ENCODE peak calls at places on chromosome 5, in four cellular contexts. F, L, Y and P are unnamed samples.

GRCh38 chr5:32083981-32084430 is 90.1 kb downstream of the GOLPH3 start:
- DNase-seq in L (no peak), Y (no peak), F (peak), P (no peak)

GRCh38 chr5:171632618-171633017 is 153.0 kb upstream of the SMIM23 start:
- DNase-seq in Y (no peak), F (no peak), L (no peak), P (no peak)

GRCh38 chr5:67233075-67233474 is 36.5 kb upstream of the CD180 start:
- DNase-seq in L (no peak), Y (no peak), F (no peak), P (no peak)

GRCh38 chr5:145980257-145980656 is 43.9 kb downstream of the SH3RF2 start:
- DNase-seq in Y (no peak), L (no peak), F (no peak), P (no peak)

GRCh38 chr5:36576721-36577120 is 29.7 kb upstream of the SLC1A3 start:
- DNase-seq in F (no peak), Y (no peak), L (no peak), P (no peak)

GRCh38 chr5:170449232-170449631 is 54.6 kb upstream of the KCNIP1 start:
- DNase-seq in F (no peak), Y (no peak), L (no peak), P (no peak)

GRCh38 chr5:57745029-57745428 is 262.4 kb upstream of the ACTBL2 start:
- DNase-seq in F (no peak), L (no peak), Y (no peak), P (no peak)

GRCh38 chr5:115296130-115296997 is at the start of gene CCDC112:
- DNase-seq in L (peak), Y (peak), F (peak), P (peak)

GRCh38 chr5:136001531-136001930 is 27.3 kb upstream of the TGFBI start:
- DNase-seq in Y (no peak), F (no peak), L (no peak), P (no peak)

GRCh38 chr5:122897283-122897602 is 51.8 kb downstream of the SNX24 start:
- DNase-seq in L (no peak), F (no peak), Y (no peak), P (no peak)

GRCh38 chr5:14557840-14558239 is 23.8 kb upstream of the OTULINL start:
- DNase-seq in L (no peak), Y (no peak), F (no peak), P (no peak)

DNA sequence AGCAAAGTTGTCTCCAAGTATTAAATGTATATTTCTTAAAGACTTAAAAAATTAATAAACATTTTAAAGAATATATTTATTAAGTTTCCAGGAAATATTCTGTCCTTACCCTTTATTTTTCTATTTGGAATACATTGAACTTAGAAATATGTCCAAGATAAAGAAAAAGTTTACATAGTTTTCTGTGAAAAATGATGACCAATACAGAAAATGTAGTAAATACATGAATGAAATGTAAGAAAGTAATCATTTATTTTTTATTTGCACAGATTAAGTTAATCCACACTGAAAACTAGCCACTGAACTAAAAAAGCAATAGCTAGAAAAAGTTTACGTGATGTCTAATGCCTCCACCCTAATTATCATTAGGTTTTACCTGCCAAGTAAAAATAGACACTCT is 273.2 kb downstream of the ARL15 start:
- DNase-seq in Y (no peak), F (no peak), L (no peak), P (no peak)
- H3K4me3 ChIP-seq in Y (no peak), F (no peak), L (no peak), P (no peak)

GRCh38 chr5:55965525-55965924 is 29.2 kb downstream of the IL6ST start:
- DNase-seq in Y (no peak), L (no peak), F (no peak), P (no peak)
- TF ChIP-seq MYC in Y (no peak), L (no peak), F (no peak), P (no peak)

GRCh38 chr5:94024625-94025024 is 283.2 kb upstream of the POU5F2 start:
- DNase-seq in L (no peak), F (no peak), Y (no peak), P (no peak)
- TF ChIP-seq POLR2AphosphoS5 in L (no peak), F (no peak), Y (no peak), P (no peak)

DNA sequence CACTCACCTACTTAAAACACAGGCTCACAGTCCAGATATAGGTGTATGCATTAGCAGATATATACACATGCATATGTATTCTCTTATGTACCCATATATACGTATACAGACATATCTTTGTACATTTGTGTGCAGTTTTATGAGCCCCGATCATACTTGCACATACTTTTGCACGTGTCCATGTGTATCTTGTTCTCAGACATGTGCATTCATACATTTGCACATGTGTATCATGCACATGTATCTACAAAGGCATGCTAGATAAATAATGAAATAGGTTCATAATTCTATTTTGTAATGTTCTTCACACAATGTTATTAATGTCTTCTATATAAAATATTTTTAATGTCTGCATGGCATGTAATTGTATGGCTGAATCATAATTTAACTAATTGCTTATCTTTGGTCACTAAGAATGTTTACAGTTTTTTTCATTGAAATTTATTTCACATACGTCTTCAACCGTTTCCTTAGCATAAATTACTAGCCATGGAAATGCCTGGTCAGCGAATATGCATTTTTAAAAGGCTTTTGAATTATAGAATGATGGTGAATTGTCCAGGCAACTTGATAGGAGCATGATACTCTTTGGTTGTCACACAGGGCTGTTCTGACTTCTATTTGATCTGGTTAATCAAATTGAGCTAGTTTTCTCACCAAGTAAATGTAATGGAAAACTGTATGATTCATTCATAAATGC is 2.6 kb downstream of the NDFIP1 start:
- DNase-seq in Y (no peak), L (no peak), F (no peak), P (no peak)
- H3K4me3 ChIP-seq in Y (no peak), L (no peak), F (no peak), P (no peak)

GRCh38 chr5:76483433-76483832 is 80.3 kb downstream of the IQGAP2 start:
- DNase-seq in Y (no peak), L (no peak), F (no peak), P (no peak)
- TF ChIP-seq MYC in Y (no peak), L (no peak), F (no peak), P (no peak)

GRCh38 chr5:153777681-153778080 is 261.0 kb downstream of the FAM114A2 start:
- DNase-seq in F (no peak), L (no peak), Y (no peak), P (no peak)
- TF ChIP-seq POLR2AphosphoS5 in F (no peak), L (no peak), Y (no peak), P (no peak)

DNA sequence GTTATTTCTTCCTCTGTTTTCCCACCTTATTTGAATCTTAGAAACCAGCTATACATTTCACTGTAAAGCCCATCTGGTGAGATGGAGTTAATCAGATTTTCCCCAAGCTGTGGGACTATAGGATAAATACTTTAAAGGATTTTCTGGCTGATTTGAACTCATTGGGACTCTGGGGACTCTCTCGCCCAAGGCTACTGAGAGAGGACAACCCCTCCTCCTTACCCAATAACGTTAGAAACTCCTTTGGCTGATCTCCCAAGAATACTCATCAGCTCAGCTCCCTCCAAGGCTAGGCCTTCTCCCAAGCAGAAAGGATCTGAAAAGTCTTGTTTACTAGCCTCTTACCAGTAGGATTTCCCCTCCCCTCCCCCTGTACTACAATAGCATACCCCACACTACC is 1.5 kb upstream of the GLRA1 start:
- DNase-seq in Y (no peak), F (no peak), L (no peak), P (no peak)
- H3K4me3 ChIP-seq in Y (no peak), F (no peak), L (no peak), P (no peak)

GRCh38 chr5:143564417-143564816 is 160.9 kb upstream of the NR3C1 start:
- DNase-seq in Y (no peak), F (no peak), L (peak), P (no peak)

GRCh38 chr5:143560378-143560777 is 156.9 kb upstream of the NR3C1 start:
- DNase-seq in Y (no peak), L (no peak), F (no peak), P (no peak)

GRCh38 chr5:143561248-143561647 is 157.8 kb upstream of the NR3C1 start:
- DNase-seq in F (peak), Y (no peak), L (no peak), P (no peak)

GRCh38 chr5:143566139-143566538 is 162.7 kb upstream of the NR3C1 start:
- DNase-seq in F (no peak), L (no peak), Y (no peak), P (no peak)

DNA sequence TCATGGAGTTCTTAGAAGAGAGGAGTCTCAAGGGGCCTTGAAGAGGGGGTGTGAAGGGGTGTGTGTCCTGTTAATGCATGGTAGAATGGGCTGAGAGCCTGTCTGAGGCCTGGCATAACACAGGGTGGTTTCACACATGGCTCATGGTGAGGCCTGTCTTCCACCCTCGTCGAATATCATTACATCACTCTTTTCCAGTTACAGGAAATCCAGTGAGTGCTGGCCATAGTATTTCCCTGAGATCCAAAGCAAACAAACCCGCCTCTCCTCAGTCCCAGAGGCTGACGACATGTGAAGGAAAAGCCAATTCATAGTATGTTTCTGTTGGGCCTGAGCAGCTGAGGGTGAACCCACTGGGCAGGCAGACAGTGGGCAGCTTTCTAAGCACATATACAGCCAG is 159.4 kb upstream of the NR3C1 start:
- DNase-seq in Y (no peak), F (peak), L (no peak), P (peak)
- TF ChIP-seq MYC in Y (no peak), F (no peak), L (no peak), P (no peak)

DNA sequence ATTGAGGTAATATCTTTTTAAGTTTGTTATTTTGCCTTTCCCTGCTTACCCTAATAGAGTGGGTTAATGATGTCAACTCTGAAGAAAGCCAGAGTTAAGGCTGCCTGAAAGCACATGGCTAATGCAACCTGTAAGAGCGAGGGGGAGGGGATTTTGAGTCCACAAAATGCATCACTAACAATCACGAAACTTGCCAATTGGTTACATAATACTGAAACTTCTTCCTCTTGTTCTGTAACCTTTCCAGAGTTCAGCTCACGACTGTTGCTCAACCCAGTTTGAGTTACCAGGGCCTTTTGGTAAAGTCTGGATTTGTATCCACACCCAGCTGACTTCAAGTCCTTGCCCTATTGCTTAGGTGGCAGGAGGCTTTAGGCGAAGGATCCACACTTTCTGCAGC is 308.8 kb downstream of the EFNA5 start:
- DNase-seq in L (no peak), Y (no peak), F (no peak), P (no peak)
- TF ChIP-seq POLR2AphosphoS5 in L (no peak), Y (no peak), F (no peak), P (no peak)

DNA sequence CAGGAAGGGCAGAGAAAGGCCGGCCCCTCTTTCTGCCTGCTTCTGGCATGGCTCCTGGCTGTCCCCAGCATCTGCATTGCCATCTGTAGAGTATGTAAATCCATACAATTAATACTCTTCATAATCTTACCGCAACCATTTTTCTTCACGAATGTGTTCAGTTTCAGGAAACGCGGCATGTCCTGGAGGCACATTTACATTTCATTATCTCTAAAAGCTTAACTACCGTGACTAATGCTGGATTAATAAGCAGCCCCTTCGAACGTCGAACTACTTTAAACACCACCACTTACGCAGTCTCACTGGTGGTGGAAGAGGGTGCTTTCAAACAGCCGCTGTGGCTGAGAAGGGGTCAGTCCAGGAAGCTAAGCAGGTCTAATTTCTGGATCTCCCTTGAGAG is 85.6 kb downstream of the C5orf15 start:
- DNase-seq in Y (no peak), F (no peak), L (no peak), P (no peak)
- H3K4me3 ChIP-seq in Y (no peak), F (no peak), L (no peak), P (no peak)